ENCODE peak calls at places on chromosomes 3 and 15, in four cellular contexts. U, G, L and T are unnamed samples.

GRCh38 chr3:194212869-194213320 is 76.9 kb downstream of the HES1 start:
- DNase-seq in L (no peak), U (no peak), G (no peak), T (no peak)

GRCh38 chr15:59174846-59175831 is 31.5 kb upstream of the LDHAL6B start:
- DNase-seq in L (peak), G (peak), U (peak), T (peak)

GRCh38 chr3:149388001-149388435 is 10.6 kb upstream of the TM4SF1 start:
- DNase-seq in G (no peak), L (no peak), U (no peak), T (peak)

GRCh38 chr15:66876731-66877545 is 174.9 kb downstream of the SMAD6 start:
- DNase-seq in G (no peak), L (no peak), U (no peak), T (no peak)

GRCh38 chr3:16871915-16872842 is 12.6 kb upstream of the PLCL2 start:
- DNase-seq in U (no peak), G (no peak), L (no peak), T (peak)

GRCh38 chr3:87771338-87772059 is 287.3 kb downstream of the CGGBP1 start:
- DNase-seq in G (no peak), U (peak), L (peak), T (no peak)

GRCh38 chr3:159928692-159929091 is 59.9 kb upstream of the IL12A start:
- DNase-seq in G (no peak), U (no peak), L (no peak), T (peak)

GRCh38 chr15:48352474-48353072 is 21.3 kb downstream of the DUT start:
- DNase-seq in L (peak), U (peak), G (no peak), T (peak)

GRCh38 chr3:150384517-150385212 is 23.4 kb upstream of the TSC22D2 start:
- DNase-seq in U (peak), G (no peak), L (peak), T (peak)

GRCh38 chr3:128488995-128489859 is 3.8 kb downstream of the GATA2 start:
- DNase-seq in U (no peak), L (peak), G (peak), T (no peak)

GRCh38 chr3:52405066-52405465 is 39.8 kb downstream of the SEMA3G start:
- DNase-seq in G (no peak), L (no peak), U (no peak), T (no peak)

GRCh38 chr15:65254237-65254820 is 32.4 kb downstream of the PARP16 start:
- DNase-seq in L (no peak), U (no peak), G (no peak), T (no peak)

GRCh38 chr15:68479406-68479805 is 47.4 kb upstream of the ITGA11 start:
- DNase-seq in G (peak), U (no peak), L (no peak), T (peak)

GRCh38 chr3:156151824-156152428 is 31.5 kb downstream of the KCNAB1 start:
- DNase-seq in L (peak), U (peak), G (peak), T (peak)

GRCh38 chr3:73556520-73557371 is 68.0 kb downstream of the PDZRN3 start:
- DNase-seq in U (no peak), G (no peak), L (no peak), T (peak)

GRCh38 chr15:100831466-100831865 is 48.2 kb upstream of the ALDH1A3 start:
- DNase-seq in L (no peak), U (no peak), G (no peak), T (no peak)

GRCh38 chr3:69294014-69294771 is 91.7 kb downstream of the FRMD4B start:
- DNase-seq in U (no peak), G (no peak), L (no peak), T (peak)

GRCh38 chr3:119580148-119580760 is 962 bp downstream of the ADPRH start:
- DNase-seq in G (peak), L (no peak), U (peak), T (no peak)

GRCh38 chr3:30319713-30320112 is 286.7 kb upstream of the TGFBR2 start:
- DNase-seq in U (no peak), L (peak), G (peak), T (peak)

GRCh38 chr15:81268340-81268739 is 55.6 kb downstream of the STARD5 start:
- DNase-seq in L (no peak), G (no peak), U (no peak), T (no peak)

GRCh38 chr3:138688871-138689299 is 80.3 kb downstream of the FAIM start:
- DNase-seq in L (peak), G (no peak), U (no peak), T (no peak)

GRCh38 chr3:195897081-195897852 is 11.1 kb downstream of the TNK2 start:
- DNase-seq in U (no peak), G (peak), L (no peak), T (peak)

GRCh38 chr3:124572851-124573405 is 157.3 kb upstream of the UMPS start:
- DNase-seq in G (no peak), L (no peak), U (no peak), T (no peak)

GRCh38 chr3:136464502-136464901 is 214.4 kb downstream of the PCCB start:
- DNase-seq in G (no peak), L (no peak), U (no peak), T (peak)

GRCh38 chr15:74783808-74784175 is 1.9 kb downstream of the CSK start:
- DNase-seq in L (no peak), U (no peak), G (no peak), T (no peak)

GRCh38 chr3:117553461-117553860 is 843.9 kb downstream of the TUSC7 start:
- DNase-seq in L (no peak), G (no peak), U (peak), T (peak)

GRCh38 chr3:173911446-173911845 is 513.9 kb downstream of the NLGN1 start:
- DNase-seq in G (no peak), L (no peak), U (no peak), T (no peak)

GRCh38 chr3:53303957-53304356 is 43.4 kb downstream of the DCP1A start:
- DNase-seq in U (no peak), L (no peak), G (no peak), T (no peak)

GRCh38 chr15:40782609-40783227 is 12.9 kb downstream of the C15orf62 start:
- DNase-seq in G (no peak), U (no peak), L (peak), T (peak)

GRCh38 chr3:102571985-102572384 is 137.2 kb downstream of the ZPLD1 start:
- DNase-seq in U (no peak), L (no peak), G (no peak), T (no peak)

GRCh38 chr15:87477759-87478687 is 778.5 kb downstream of the NTRK3 start:
- DNase-seq in U (no peak), G (peak), L (no peak), T (peak)

GRCh38 chr3:9339750-9340449 is 23.0 kb upstream of the THUMPD3 start:
- DNase-seq in G (no peak), U (no peak), L (no peak), T (peak)

GRCh38 chr3:105618561-105618960 is 250.3 kb downstream of the CBLB start:
- DNase-seq in G (no peak), U (no peak), L (no peak), T (peak)

GRCh38 chr3:69671082-69671952 is 67.9 kb upstream of the MITF start:
- DNase-seq in L (peak), U (no peak), G (no peak), T (peak)

GRCh38 chr15:32685576-32685975 is 32.2 kb upstream of the GREM1 start:
- DNase-seq in G (no peak), L (no peak), U (no peak), T (no peak)

GRCh38 chr15:58932791-58933310 is 628 bp downstream of the SLTM start:
- DNase-seq in L (no peak), G (no peak), U (no peak), T (peak)

GRCh38 chr3:14147617-14148016 is 22.8 kb downstream of the TMEM43 start:
- DNase-seq in G (peak), U (no peak), L (no peak), T (no peak)

GRCh38 chr3:84836961-84837360 is 121.8 kb upstream of the CADM2 start:
- DNase-seq in U (no peak), L (no peak), G (no peak), T (no peak)

GRCh38 chr15:26945046-26945445 is 25.9 kb upstream of the GABRG3 start:
- DNase-seq in G (no peak), L (no peak), U (no peak), T (no peak)

GRCh38 chr3:64343692-64344440 is 118.6 kb upstream of the PRICKLE2 start:
- DNase-seq in G (no peak), L (no peak), U (no peak), T (peak)